ENCODE peak calls at places on chromosome 3, in five cellular contexts. One of them, this sample, is unnamed.

GRCh38 chr3:28745436-28745835 is 396.8 kb upstream of the AZI2 start:
- DNase-seq in skeletal muscle cell: no peak
- DNase-seq in WTC11: no peak
- DNase-seq in HFFc6: no peak
- DNase-seq in ELR: peak; percentile 28
- DNase-seq in this sample: no peak

GRCh38 chr3:112350181-112350825 is 17.3 kb downstream of the CD200 start:
- DNase-seq in skeletal muscle cell: no peak
- DNase-seq in WTC11: no peak
- DNase-seq in HFFc6: no peak
- DNase-seq in ELR: no peak
- DNase-seq in this sample: no peak

GRCh38 chr3:176431986-176432385 is 765.3 kb downstream of the TBL1XR1 start:
- DNase-seq in skeletal muscle cell: peak; percentile 11
- DNase-seq in WTC11: no peak
- DNase-seq in HFFc6: peak; percentile 11
- DNase-seq in ELR: no peak
- DNase-seq in this sample: no peak

GRCh38 chr3:167705840-167706239 is 28.9 kb downstream of the PDCD10 start:
- DNase-seq in skeletal muscle cell: no peak
- DNase-seq in WTC11: no peak
- DNase-seq in HFFc6: peak; percentile 22
- DNase-seq in ELR: peak; percentile 7
- DNase-seq in this sample: no peak

GRCh38 chr3:40871411-40871810 is 327.9 kb upstream of the CTNNB1 start:
- DNase-seq in skeletal muscle cell: no peak
- DNase-seq in WTC11: peak; percentile 24
- DNase-seq in HFFc6: no peak
- DNase-seq in ELR: no peak
- DNase-seq in this sample: no peak

GRCh38 chr3:152076148-152076547 is 192.6 kb upstream of the MBNL1 start:
- DNase-seq in skeletal muscle cell: no peak
- DNase-seq in WTC11: no peak
- DNase-seq in HFFc6: peak; percentile 28
- DNase-seq in ELR: peak; percentile 6
- DNase-seq in this sample: no peak

GRCh38 chr3:26307805-26308204 is 314.8 kb upstream of the LRRC3B start:
- DNase-seq in skeletal muscle cell: no peak
- DNase-seq in WTC11: no peak
- DNase-seq in HFFc6: no peak
- DNase-seq in ELR: no peak
- DNase-seq in this sample: no peak

GRCh38 chr3:58250093-58250707 is 12.6 kb downstream of the ABHD6 start:
- DNase-seq in skeletal muscle cell: no peak
- DNase-seq in WTC11: no peak
- DNase-seq in HFFc6: no peak
- DNase-seq in ELR: no peak
- DNase-seq in this sample: no peak

GRCh38 chr3:31695280-31696008 is 162.7 kb downstream of the STT3B start:
- DNase-seq in skeletal muscle cell: no peak
- DNase-seq in WTC11: peak; percentile 25
- DNase-seq in HFFc6: no peak
- DNase-seq in ELR: peak; percentile 24
- DNase-seq in this sample: no peak

GRCh38 chr3:127256138-127256537 is 31.7 kb downstream of the PRR20G start:
- DNase-seq in skeletal muscle cell: no peak
- DNase-seq in WTC11: no peak
- DNase-seq in HFFc6: no peak
- DNase-seq in ELR: no peak
- DNase-seq in this sample: no peak

GRCh38 chr3:71207632-71208031 is 375.9 kb downstream of the FOXP1 start:
- DNase-seq in skeletal muscle cell: no peak
- DNase-seq in WTC11: no peak
- DNase-seq in HFFc6: no peak
- DNase-seq in ELR: no peak
- DNase-seq in this sample: no peak

GRCh38 chr3:15653326-15653725 is 51.8 kb downstream of the BTD start:
- DNase-seq in skeletal muscle cell: no peak
- DNase-seq in WTC11: no peak
- DNase-seq in HFFc6: no peak
- DNase-seq in ELR: no peak
- DNase-seq in this sample: no peak

GRCh38 chr3:2099779-2100191 is 1.1 kb downstream of the CNTN4 start:
- DNase-seq in skeletal muscle cell: no peak
- DNase-seq in WTC11: no peak
- DNase-seq in HFFc6: no peak
- DNase-seq in ELR: no peak
- DNase-seq in this sample: peak; percentile 31

GRCh38 chr3:22157848-22158247 is 406.8 kb upstream of the ZNF385D start:
- DNase-seq in skeletal muscle cell: no peak
- DNase-seq in WTC11: no peak
- DNase-seq in HFFc6: no peak
- DNase-seq in ELR: no peak
- DNase-seq in this sample: no peak

GRCh38 chr3:52176188-52176752 is 21.7 kb upstream of the ALAS1 start:
- DNase-seq in skeletal muscle cell: no peak
- DNase-seq in WTC11: no peak
- DNase-seq in HFFc6: no peak
- DNase-seq in ELR: no peak
- DNase-seq in this sample: peak; percentile 60

GRCh38 chr3:178259703-178260102 is 276.5 kb upstream of the KCNMB2 start:
- DNase-seq in skeletal muscle cell: no peak
- DNase-seq in WTC11: no peak
- DNase-seq in HFFc6: no peak
- DNase-seq in ELR: no peak
- DNase-seq in this sample: no peak

GRCh38 chr3:62246094-62246493 is 127.3 kb downstream of the FEZF2 start:
- DNase-seq in skeletal muscle cell: no peak
- DNase-seq in WTC11: no peak
- DNase-seq in HFFc6: no peak
- DNase-seq in ELR: no peak
- DNase-seq in this sample: no peak

GRCh38 chr3:182083112-182083511 is 371.4 kb downstream of the SOX2 start:
- DNase-seq in skeletal muscle cell: no peak
- DNase-seq in WTC11: no peak
- DNase-seq in HFFc6: no peak
- DNase-seq in ELR: no peak
- DNase-seq in this sample: no peak

GRCh38 chr3:184160456-184160855 is 5.3 kb downstream of the DVL3 start:
- DNase-seq in skeletal muscle cell: no peak
- DNase-seq in WTC11: no peak
- DNase-seq in HFFc6: no peak
- DNase-seq in ELR: peak; percentile 41
- DNase-seq in this sample: no peak

GRCh38 chr3:172466553-172467130 is 18.4 kb upstream of the GHSR start:
- DNase-seq in skeletal muscle cell: no peak
- DNase-seq in WTC11: no peak
- DNase-seq in HFFc6: no peak
- DNase-seq in ELR: peak; percentile 15
- DNase-seq in this sample: no peak

GRCh38 chr3:119690043-119690656 is 12.7 kb upstream of the CFAP91 start:
- DNase-seq in skeletal muscle cell: no peak
- DNase-seq in WTC11: no peak
- DNase-seq in HFFc6: peak; percentile 41
- DNase-seq in ELR: peak; percentile 68
- DNase-seq in this sample: no peak

GRCh38 chr3:170718848-170719247 is 133.0 kb upstream of the SLC7A14 start:
- DNase-seq in skeletal muscle cell: no peak
- DNase-seq in WTC11: no peak
- DNase-seq in HFFc6: no peak
- DNase-seq in ELR: no peak
- DNase-seq in this sample: no peak

GRCh38 chr3:169389211-169389924 is 274.1 kb downstream of the MECOM start:
- DNase-seq in skeletal muscle cell: no peak
- DNase-seq in WTC11: no peak
- DNase-seq in HFFc6: no peak
- DNase-seq in ELR: no peak
- DNase-seq in this sample: no peak

GRCh38 chr3:149085828-149086231 is 503 bp downstream of the HLTF start:
- DNase-seq in skeletal muscle cell: no peak
- DNase-seq in WTC11: no peak
- DNase-seq in HFFc6: peak; percentile 21
- DNase-seq in ELR: peak; percentile 47
- DNase-seq in this sample: peak; percentile 17

GRCh38 chr3:194998948-194999347 is 272.0 kb downstream of the XXYLT1 start:
- DNase-seq in skeletal muscle cell: no peak
- DNase-seq in WTC11: no peak
- DNase-seq in HFFc6: no peak
- DNase-seq in ELR: no peak
- DNase-seq in this sample: no peak

GRCh38 chr3:122959339-122959738 is 68.2 kb downstream of the SEMA5B start:
- DNase-seq in skeletal muscle cell: no peak
- DNase-seq in WTC11: no peak
- DNase-seq in HFFc6: no peak
- DNase-seq in ELR: no peak
- DNase-seq in this sample: no peak

GRCh38 chr3:172751188-172751571 is 654 bp downstream of the ECT2 start:
- DNase-seq in skeletal muscle cell: no peak
- DNase-seq in WTC11: no peak
- DNase-seq in HFFc6: peak; percentile 3
- DNase-seq in ELR: peak; percentile 53
- DNase-seq in this sample: peak; percentile 31